ENCODE peak calls at places on chromosomes 2 and 18, in eight cellular contexts. I, F, T, P, R, E, Q and J are unnamed samples. For H3K4me1 and H3K9me3, the result is how much of the 10 kb centered on the place peaks cover.

GRCh38 chr18:55779711-55780590 is 192.0 kb upstream of the TCF4 start:
- DNase-seq in I (peak), F (no peak), T (peak), P (peak), R (no peak), E (peak), Q (peak), J (peak)

GRCh38 chr2:98269274-98269673 is 77.0 kb upstream of the CNGA3 start:
- DNase-seq in I (no peak), F (no peak), T (no peak), P (peak), R (peak), E (no peak), Q (no peak), J (peak)

GRCh38 chr2:173964565-173965371 is 405 bp downstream of the SP3 start:
- DNase-seq in I (peak), F (peak), T (peak), P (peak), R (peak), E (peak), Q (peak), J (peak)

GRCh38 chr2:96547751-96548161 is 11.2 kb downstream of the ARID5A start:
- DNase-seq in I (no peak), F (no peak), T (no peak), P (no peak), R (no peak), E (no peak), Q (no peak), J (peak)

GRCh38 chr2:54879037-54879436 is 155.6 kb downstream of the EML6 start:
- DNase-seq in I (no peak), F (no peak), T (no peak), P (no peak), R (no peak), E (no peak), Q (no peak), J (no peak)

GRCh38 chr2:212665948-212666347 is 127.3 kb upstream of the ERBB4 start:
- DNase-seq in I (no peak), F (no peak), T (no peak), P (no peak), R (no peak), E (no peak), Q (no peak), J (no peak)

GRCh38 chr2:199704358-199705238 is 146.4 kb downstream of the FTCDNL1 start:
- DNase-seq in I (no peak), F (no peak), T (no peak), P (peak), R (peak), E (no peak), Q (no peak), J (peak)

GRCh38 chr2:196750977-196751631 is 48.4 kb downstream of the GTF3C3 start:
- DNase-seq in I (peak), F (peak), T (peak), P (peak), R (peak), E (peak), Q (peak), J (peak)

GRCh38 chr2:47708801-47709499 is 74.0 kb upstream of the MSH6 start:
- DNase-seq in I (no peak), F (no peak), T (no peak), P (no peak), R (no peak), E (no peak), Q (no peak), J (no peak)

GRCh38 chr18:28177828-28178635 is 1.1 kb upstream of the CDH2 start:
- DNase-seq in I (peak), F (no peak), T (peak), P (peak), R (no peak), E (peak), Q (peak), J (no peak)

GRCh38 chr2:120871016-120871635 is 135.5 kb downstream of the GLI2 start:
- DNase-seq in I (no peak), F (no peak), T (no peak), P (no peak), R (no peak), E (peak), Q (no peak), J (no peak)

GRCh38 chr2:175111200-175111657 is 56.8 kb downstream of the ATF2 start:
- DNase-seq in I (no peak), F (peak), T (no peak), P (no peak), R (peak), E (no peak), Q (no peak), J (no peak)

GRCh38 chr2:35292269-35292668 is 1063.3 kb upstream of the CRIM1 start:
- DNase-seq in I (no peak), F (no peak), T (no peak), P (no peak), R (no peak), E (no peak), Q (no peak), J (no peak)

GRCh38 chr2:38690499-38691420 is 24.8 kb downstream of the GALM start:
- DNase-seq in I (no peak), F (no peak), T (no peak), P (no peak), R (no peak), E (no peak), Q (no peak), J (no peak)

GRCh38 chr2:197125000-197125399 is 185.6 kb downstream of the ANKRD44 start:
- DNase-seq in I (no peak), F (no peak), T (no peak), P (no peak), R (no peak), E (no peak), Q (no peak), J (no peak)

GRCh38 chr2:181307203-181307991 is 149.8 kb upstream of the ITGA4 start:
- DNase-seq in I (no peak), F (no peak), T (no peak), P (no peak), R (no peak), E (no peak), Q (no peak), J (no peak)

GRCh38 chr2:181309161-181309560 is 148.0 kb upstream of the ITGA4 start:
- DNase-seq in I (no peak), F (no peak), T (no peak), P (no peak), R (no peak), E (no peak), Q (no peak), J (no peak)

GRCh38 chr2:181308731-181309130 is 148.5 kb upstream of the ITGA4 start:
- DNase-seq in I (no peak), F (no peak), T (no peak), P (no peak), R (no peak), E (no peak), Q (no peak), J (no peak)

GRCh38 chr2:181305151-181306123 is 151.7 kb upstream of the ITGA4 start:
- DNase-seq in I (peak), F (peak), T (no peak), P (peak), R (no peak), E (no peak), Q (no peak), J (peak)

DNA sequence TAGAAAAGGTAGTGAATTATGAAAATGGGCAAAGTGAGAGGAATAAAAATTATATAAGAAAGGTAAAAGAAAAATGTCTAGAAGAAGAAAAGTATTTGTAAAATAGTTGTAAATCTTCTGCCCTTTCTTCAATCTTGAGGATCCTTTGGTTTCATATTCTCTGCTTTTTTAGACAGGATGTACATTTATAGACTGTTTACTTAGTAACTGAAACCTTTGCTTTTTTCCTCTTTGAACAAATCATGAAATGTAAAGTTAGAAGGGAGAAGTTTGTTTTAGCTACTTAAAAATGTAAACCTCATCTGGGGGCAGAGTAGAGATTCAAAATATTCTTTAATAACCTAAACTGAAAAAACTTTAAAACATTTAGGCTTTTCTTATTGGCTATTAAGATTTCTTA is 150.4 kb upstream of the ITGA4 start:
- DNase-seq in I (no peak), F (peak), T (no peak), P (no peak), R (no peak), E (no peak), Q (no peak), J (no peak)
- H3K4me3 ChIP-seq in I (no peak), F (no peak), T (no peak), P (no peak), R (no peak), E (no peak), Q (no peak), J (no peak)

GRCh38 chr18:44869533-44869932 is 188.8 kb downstream of the SETBP1 start:
- DNase-seq in I (no peak), F (no peak), T (no peak), P (no peak), R (no peak), E (no peak), Q (no peak), J (no peak)

GRCh38 chr18:44862112-44862511 is 181.4 kb downstream of the SETBP1 start:
- DNase-seq in I (no peak), F (no peak), T (no peak), P (no peak), R (no peak), E (no peak), Q (no peak), J (no peak)

GRCh38 chr18:44870631-44871502 is 190.2 kb downstream of the SETBP1 start:
- DNase-seq in I (no peak), F (no peak), T (no peak), P (no peak), R (no peak), E (no peak), Q (no peak), J (no peak)

GRCh38 chr18:44871771-44872170 is 191.1 kb downstream of the SETBP1 start:
- DNase-seq in I (no peak), F (no peak), T (no peak), P (no peak), R (no peak), E (no peak), Q (no peak), J (no peak)

DNA sequence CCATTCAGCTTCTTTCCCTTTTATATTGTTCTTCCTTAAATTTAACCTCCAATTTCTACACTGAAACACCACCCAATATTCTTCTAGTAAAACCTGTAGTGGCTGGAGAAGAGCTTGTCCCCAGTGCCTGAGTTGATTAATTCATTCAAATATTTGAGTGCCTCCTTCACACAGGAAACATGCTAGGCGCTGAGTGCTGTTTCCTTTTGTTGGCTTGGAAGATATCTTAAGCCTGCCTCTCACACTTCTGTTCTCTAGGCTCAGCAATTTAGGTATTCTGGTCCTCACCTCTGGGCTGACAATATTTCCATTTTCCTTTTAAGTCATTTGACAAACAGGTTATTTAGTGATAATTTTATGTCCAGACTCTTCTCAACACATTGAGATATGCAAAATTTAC is 185.4 kb downstream of the SETBP1 start:
- DNase-seq in I (no peak), F (no peak), T (no peak), P (no peak), R (no peak), E (no peak), Q (no peak), J (no peak)
- H3K4me1 ChIP-seq in I (under half), F (under half), T (under half), P (under half), R (under half), E (under half), Q (under half), J (under half)

GRCh38 chr2:359047-359446 is 71.2 kb upstream of the ALKAL2 start:
- DNase-seq in I (no peak), F (no peak), T (no peak), P (no peak), R (no peak), E (no peak), Q (no peak), J (no peak)
- H3K9me3 ChIP-seq in I (under half), F (under half), T (under half), P (under half), R (under half), E (under half), Q (under half), J (under half)

DNA sequence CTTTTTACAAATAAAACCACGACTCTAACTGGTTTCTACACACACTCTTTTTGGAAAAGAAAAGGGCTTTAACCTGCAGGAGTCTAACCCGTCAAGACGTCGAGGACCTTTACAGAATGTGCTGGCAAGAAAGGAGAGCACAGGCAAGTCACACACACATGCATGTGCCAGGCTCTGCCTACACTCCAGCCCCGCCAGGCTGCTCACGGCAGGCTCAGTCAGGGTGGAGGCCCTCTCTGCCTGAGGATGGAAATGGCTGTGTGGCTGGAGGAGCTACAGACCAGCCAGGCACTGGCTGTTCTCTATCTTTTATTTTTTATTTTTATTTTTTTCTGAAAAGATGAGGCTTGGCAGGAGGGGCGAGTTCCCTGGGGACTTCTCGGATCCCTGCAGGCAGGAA is 10.2 kb downstream of the SIX3 start:
- DNase-seq in I (no peak), F (no peak), T (no peak), P (no peak), R (no peak), E (no peak), Q (peak), J (no peak)
- H3K4me3 ChIP-seq in I (peak), F (no peak), T (peak), P (peak), R (no peak), E (peak), Q (no peak), J (no peak)

DNA sequence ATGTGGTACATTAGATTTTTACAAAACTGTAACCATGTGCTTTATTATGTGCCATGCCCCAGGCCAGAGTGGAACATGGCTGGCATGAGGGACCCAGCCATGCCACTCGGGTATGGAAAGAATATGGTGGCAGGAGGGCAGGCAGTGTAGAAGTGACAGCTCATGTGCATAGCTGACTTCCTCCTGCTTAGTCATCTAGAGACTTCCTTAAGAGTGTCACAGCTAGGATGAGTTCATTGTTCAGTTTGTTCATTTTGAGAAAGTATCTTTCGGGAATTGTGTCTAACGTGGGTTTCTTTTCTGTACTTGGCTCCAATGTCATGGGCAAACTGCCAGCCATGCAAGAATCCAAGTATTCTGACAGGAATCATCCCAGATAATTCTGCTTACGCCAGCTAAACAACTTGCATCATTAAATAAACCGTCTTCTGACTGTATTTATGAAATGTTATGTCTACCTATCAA is 94.3 kb upstream of the ITGB6 start:
- DNase-seq in I (peak), F (no peak), T (no peak), P (peak), R (no peak), E (peak), Q (peak), J (no peak)
- H3K4me1 ChIP-seq in I (half or more), F (under half), T (under half), P (half or more), R (under half), E (under half), Q (under half), J (under half)

GRCh38 chr2:1173528-1173927 is 222.9 kb downstream of the SNTG2 start:
- DNase-seq in I (no peak), F (no peak), T (no peak), P (no peak), R (no peak), E (no peak), Q (no peak), J (no peak)

GRCh38 chr2:1168856-1169255 is 218.2 kb downstream of the SNTG2 start:
- DNase-seq in I (no peak), F (no peak), T (no peak), P (no peak), R (no peak), E (no peak), Q (no peak), J (no peak)

GRCh38 chr2:1169291-1169949 is 218.8 kb downstream of the SNTG2 start:
- DNase-seq in I (no peak), F (no peak), T (no peak), P (no peak), R (no peak), E (no peak), Q (no peak), J (no peak)

GRCh38 chr2:1170241-1170640 is 219.6 kb downstream of the SNTG2 start:
- DNase-seq in I (no peak), F (no peak), T (no peak), P (no peak), R (no peak), E (no peak), Q (no peak), J (no peak)

DNA sequence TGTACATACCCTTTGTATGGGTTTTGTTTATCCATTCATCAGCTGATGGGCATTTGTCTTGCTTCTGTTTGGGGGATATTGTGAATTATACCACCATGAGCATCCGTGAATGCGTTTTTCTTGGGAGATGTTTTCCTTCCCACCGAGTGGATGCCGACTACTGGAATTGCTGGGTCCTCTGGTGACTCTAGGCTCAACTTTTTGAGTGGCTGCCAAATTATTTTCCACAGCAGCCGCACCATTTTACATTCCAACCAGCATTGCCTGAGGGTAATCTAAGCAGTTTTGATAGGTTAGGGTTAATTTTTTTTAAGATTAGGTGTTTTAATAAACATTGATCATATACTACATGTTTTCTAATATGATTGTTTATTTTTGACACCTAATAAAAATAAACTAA is 220.1 kb downstream of the SNTG2 start:
- DNase-seq in I (no peak), F (no peak), T (no peak), P (no peak), R (no peak), E (no peak), Q (no peak), J (no peak)
- H3K9me3 ChIP-seq in I (under half), F (under half), T (under half), P (under half), R (under half), E (under half), Q (under half), J (under half)

GRCh38 chr2:227326783-227327182 is 1.7 kb downstream of the MFF start:
- DNase-seq in I (no peak), F (no peak), T (no peak), P (no peak), R (no peak), E (no peak), Q (no peak), J (no peak)
- H3K4me3 ChIP-seq in I (peak), F (no peak), T (no peak), P (peak), R (no peak), E (no peak), Q (peak), J (peak)